ENCODE peak calls at places on chromosomes 11 and 22, in nine cellular contexts. G, E, D, W, P, T, C, H and J are unnamed samples.

GRCh38 chr11:22263613-22264012 is 70.7 kb downstream of the ANO5 start:
- DNase-seq in E (no peak), W (no peak), G (no peak), T (no peak), C (no peak), P (no peak), D (no peak), H (no peak), J (no peak)

GRCh38 chr11:86431258-86431657 is 56.6 kb downstream of the CCDC81 start:
- DNase-seq in C (no peak), H (no peak), W (no peak), P (no peak), T (no peak), G (no peak), D (no peak), E (no peak), J (no peak)

GRCh38 chr11:85815186-85815911 is 4.4 kb upstream of the SYTL2 start:
- DNase-seq in H (no peak), W (no peak), P (no peak), T (no peak), C (no peak), E (no peak), D (no peak), G (no peak), J (no peak)

GRCh38 chr11:23078289-23078971 is 218.2 kb upstream of the CCDC179 start:
- DNase-seq in E (no peak), H (no peak), W (no peak), D (peak), G (peak), C (no peak), P (no peak), T (no peak), J (no peak)

GRCh38 chr11:132962026-132962425 is 570.3 kb downstream of the OPCML start:
- DNase-seq in W (peak), D (peak), E (no peak), C (no peak), G (no peak), H (no peak), P (no peak), T (no peak), J (no peak)

GRCh38 chr11:114607753-114608459 is 12.3 kb upstream of the NXPE4 start:
- DNase-seq in T (no peak), W (no peak), E (no peak), D (peak), H (peak), P (no peak), G (no peak), C (no peak), J (peak)

GRCh38 chr11:125140251-125140650 is 24.3 kb upstream of the PKNOX2 start:
- DNase-seq in C (no peak), H (no peak), G (no peak), W (no peak), P (no peak), E (no peak), D (no peak), T (no peak), J (no peak)

GRCh38 chr11:66281001-66281400 is 3.0 kb downstream of the CNIH2 start:
- DNase-seq in T (no peak), H (no peak), D (no peak), G (no peak), W (no peak), E (no peak), P (no peak), C (no peak), J (no peak)

GRCh38 chr11:62513651-62514050 is 33.0 kb downstream of the AHNAK start:
- DNase-seq in H (no peak), W (no peak), E (no peak), C (no peak), P (no peak), T (no peak), G (no peak), D (no peak), J (no peak)

GRCh38 chr11:123407996-123408597 is 22.0 kb upstream of the GRAMD1B start:
- DNase-seq in T (no peak), G (no peak), H (no peak), W (no peak), C (no peak), D (no peak), E (no peak), P (no peak), J (no peak)

GRCh38 chr11:19102521-19102900 is 14.5 kb upstream of the ZDHHC13 start:
- DNase-seq in T (no peak), E (no peak), H (no peak), D (no peak), W (no peak), P (no peak), C (no peak), G (no peak), J (no peak)

GRCh38 chr11:65620666-65621065 is 5.1 kb downstream of the PCNX3 start:
- DNase-seq in T (no peak), D (no peak), G (no peak), E (no peak), P (no peak), C (peak), W (no peak), H (no peak), J (no peak)

GRCh38 chr11:73359341-73359740 is 16.9 kb upstream of the RELT start:
- DNase-seq in G (no peak), W (no peak), H (no peak), P (no peak), E (peak), D (peak), C (peak), T (no peak), J (no peak)

GRCh38 chr11:57480409-57481137 is 20.2 kb downstream of the RTN4RL2 start:
- DNase-seq in G (no peak), E (peak), P (peak), W (no peak), D (peak), T (peak), H (no peak), C (peak), J (peak)

GRCh38 chr11:27429740-27430451 is 42.7 kb downstream of the LGR4 start:
- DNase-seq in E (no peak), D (no peak), G (no peak), C (no peak), P (no peak), H (no peak), W (no peak), T (no peak), J (peak)

GRCh38 chr22:40678493-40679248 is 613 bp upstream of the MCHR1 start:
- DNase-seq in W (no peak), E (no peak), G (no peak), P (no peak), H (no peak), C (no peak), T (no peak), D (no peak), J (no peak)

GRCh38 chr11:64896448-64897022 is 18.1 kb upstream of the EHD1 start:
- DNase-seq in C (no peak), W (no peak), D (no peak), G (no peak), H (no peak), T (no peak), E (no peak), P (no peak), J (no peak)

GRCh38 chr22:36773935-36774334 is 2.0 kb downstream of the IFT27 start:
- DNase-seq in C (no peak), H (no peak), D (peak), T (no peak), G (no peak), W (no peak), E (no peak), P (no peak), J (peak)

GRCh38 chr11:129375731-129376657 is at the start of gene BARX2:
- DNase-seq in T (no peak), D (peak), C (no peak), W (no peak), E (peak), G (peak), P (peak), H (peak), J (peak)

GRCh38 chr11:120510406-120511115 is 987 bp upstream of the GRIK4 start:
- DNase-seq in E (no peak), P (peak), C (peak), H (peak), T (peak), D (no peak), G (no peak), W (no peak), J (no peak)

GRCh38 chr22:50665738-50666137 is 6.9 kb upstream of the SHANK3 start:
- DNase-seq in E (no peak), W (no peak), H (peak), P (no peak), G (no peak), C (no peak), T (no peak), D (no peak), J (no peak)

GRCh38 chr22:35154937-35155387 is 89.0 kb downstream of the ISX start:
- DNase-seq in P (peak), E (peak), T (no peak), C (no peak), W (peak), G (peak), D (peak), H (peak), J (peak)

GRCh38 chr22:39819429-39819828 is 74.1 kb downstream of the ENTHD1 start:
- DNase-seq in D (no peak), E (no peak), W (no peak), P (no peak), G (no peak), T (no peak), H (no peak), C (no peak), J (no peak)

GRCh38 chr11:57386178-57386945 is 4.1 kb downstream of the PRG2 start:
- DNase-seq in P (no peak), H (no peak), T (no peak), G (no peak), W (no peak), E (no peak), C (no peak), D (no peak), J (no peak)

GRCh38 chr22:28505416-28506156 is 174.1 kb downstream of the TTC28 start:
- DNase-seq in T (no peak), E (no peak), D (no peak), G (no peak), H (no peak), C (no peak), P (no peak), W (no peak), J (no peak)

GRCh38 chr11:128502736-128503135 is 84.6 kb downstream of the ETS1 start:
- DNase-seq in H (no peak), D (peak), G (peak), E (no peak), T (no peak), W (no peak), P (no peak), C (no peak), J (peak)

GRCh38 chr22:28072066-28072465 is 153.0 kb upstream of the PITPNB start:
- DNase-seq in G (no peak), W (no peak), E (no peak), T (no peak), P (no peak), D (no peak), C (no peak), H (no peak), J (no peak)

GRCh38 chr11:26193714-26194373 is 138.1 kb upstream of the ANO3 start:
- DNase-seq in G (no peak), D (no peak), P (no peak), W (no peak), C (no peak), T (no peak), E (no peak), H (no peak), J (no peak)

GRCh38 chr22:49622241-49623105 is 205.2 kb downstream of the BRD1 start:
- DNase-seq in T (no peak), P (no peak), C (peak), E (no peak), H (no peak), D (no peak), W (peak), G (no peak), J (no peak)

GRCh38 chr11:121563003-121563402 is 110.2 kb upstream of the SORL1-AS1 start:
- DNase-seq in D (no peak), C (no peak), E (no peak), W (no peak), T (no peak), P (no peak), G (no peak), H (no peak), J (no peak)

DNA sequence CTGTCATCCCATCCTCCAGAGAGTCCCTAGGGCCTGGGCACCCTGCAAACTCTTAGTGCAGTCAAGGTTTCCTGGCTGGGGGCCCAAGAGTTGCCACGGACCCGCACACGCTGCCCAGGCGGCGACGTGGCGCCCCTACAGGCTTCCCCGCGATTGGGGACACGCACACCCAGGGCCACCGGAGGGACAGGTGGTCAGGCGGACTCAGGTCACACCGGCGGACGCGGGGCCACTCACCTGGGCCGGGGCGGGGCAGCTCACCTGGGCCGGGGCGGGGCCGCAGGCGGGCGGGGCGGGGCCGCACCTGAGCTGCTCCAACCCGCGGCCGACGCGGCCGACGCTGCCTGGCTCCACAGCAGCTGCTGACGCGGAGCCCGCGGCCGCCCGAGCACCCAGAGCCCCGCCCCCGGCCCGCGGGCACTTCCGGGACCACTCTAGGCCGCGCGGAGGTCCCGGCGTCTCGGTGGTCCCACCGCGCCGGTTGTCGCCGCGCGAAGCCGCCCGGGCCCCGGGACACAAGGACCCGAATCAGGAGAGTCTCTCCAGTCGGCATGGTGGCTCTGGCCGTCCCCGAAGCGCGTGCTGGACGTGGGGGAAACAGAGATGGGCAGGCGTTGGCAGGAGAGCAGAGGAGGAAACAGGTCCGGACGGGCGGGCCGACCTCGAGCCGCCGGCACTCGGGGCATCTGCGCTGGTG is at the start of gene ZNF70:
- DNase-seq in H (peak), G (no peak), T (peak), W (peak), C (peak), E (peak), D (peak), P (peak), J (peak)
- TF ChIP-seq CTCF in H (peak), G (peak), T (no peak), W (no peak), C (peak), E (peak), D (peak), P (peak), J (no peak)

DNA sequence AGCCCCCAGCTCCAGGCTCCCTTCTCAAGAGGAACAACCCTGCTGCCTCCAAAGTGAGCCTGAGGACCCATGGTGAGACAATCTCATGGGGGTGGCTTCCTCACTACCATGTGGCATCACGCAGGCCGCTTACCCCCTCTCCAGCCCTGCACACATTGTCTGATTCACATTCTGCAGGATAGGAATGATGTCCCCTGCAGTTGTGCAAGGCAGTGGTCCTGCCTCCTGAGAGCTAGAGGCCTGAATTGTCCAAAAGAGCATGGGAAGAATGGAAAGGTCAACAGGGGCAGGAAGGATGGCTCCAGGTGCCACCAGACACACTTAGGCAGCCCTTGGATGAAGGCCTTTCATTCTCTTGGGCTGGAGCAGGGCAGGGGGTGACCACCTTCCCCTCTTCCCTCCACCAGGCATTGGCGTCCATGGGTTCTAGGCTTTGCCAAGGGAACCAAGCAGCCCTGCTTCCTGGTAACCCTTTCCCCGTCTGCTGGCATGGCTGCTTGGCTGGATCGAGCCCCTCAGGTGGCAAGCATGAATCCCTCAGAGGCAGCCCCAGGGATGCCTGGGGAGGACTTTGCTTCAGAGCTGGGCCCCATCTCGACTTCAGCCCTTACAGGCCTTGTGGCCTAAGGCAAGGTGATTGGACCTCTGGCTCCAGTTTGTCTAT is 185.0 kb upstream of the SYT13 start:
- DNase-seq in P (no peak), E (no peak), D (no peak), C (no peak), T (no peak), W (no peak), H (no peak), G (no peak), J (no peak)
- TF ChIP-seq CTCF in P (no peak), E (no peak), D (no peak), C (no peak), T (no peak), W (no peak), H (no peak), G (no peak), J (no peak)

GRCh38 chr11:77371646-77372045 is 70.2 kb upstream of the GDPD4 start:
- DNase-seq in T (no peak), C (no peak), G (no peak), D (no peak), H (no peak), W (no peak), E (no peak), P (no peak), J (no peak)

GRCh38 chr11:77372736-77373135 is 71.2 kb upstream of the GDPD4 start:
- DNase-seq in P (no peak), G (no peak), W (no peak), H (no peak), E (no peak), T (no peak), D (no peak), C (no peak), J (no peak)

GRCh38 chr11:77374108-77374507 is 72.6 kb upstream of the GDPD4 start:
- DNase-seq in D (no peak), H (no peak), E (no peak), C (no peak), T (no peak), G (no peak), W (no peak), P (no peak), J (no peak)

GRCh38 chr11:77374611-77375031 is 73.1 kb upstream of the GDPD4 start:
- DNase-seq in P (no peak), T (no peak), C (no peak), D (no peak), W (no peak), E (no peak), G (no peak), H (no peak), J (peak)

DNA sequence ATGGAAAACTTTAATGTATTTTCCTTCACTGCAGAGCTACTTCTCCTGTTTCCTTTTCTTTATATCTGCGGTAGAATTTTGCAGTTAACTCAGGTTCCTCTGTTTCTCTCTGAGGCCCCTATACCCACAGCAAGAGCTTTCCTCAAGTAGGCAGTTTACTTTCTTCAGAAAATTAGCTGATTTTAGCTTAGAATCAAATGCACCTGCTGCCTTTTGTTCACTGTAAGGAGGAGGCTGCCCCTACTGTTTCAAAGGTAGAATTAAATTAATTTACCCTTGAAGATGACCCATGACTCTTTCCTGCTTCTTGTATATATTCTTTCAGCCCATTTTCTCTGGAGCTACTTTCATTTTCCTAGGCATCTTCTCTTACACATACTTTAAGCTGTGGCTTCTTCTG is 68.7 kb upstream of the GDPD4 start:
- DNase-seq in D (no peak), G (no peak), H (no peak), C (no peak), E (no peak), P (no peak), T (no peak), W (no peak), J (no peak)
- TF ChIP-seq CTCF in D (no peak), G (peak), H (no peak), C (no peak), E (no peak), P (no peak), T (no peak), W (no peak), J (no peak)

GRCh38 chr22:41925783-41926460 is 684 bp downstream of the TNFRSF13C start:
- DNase-seq in P (peak), E (peak), H (peak), W (no peak), G (no peak), T (peak), C (no peak), D (peak), J (peak)
- TF ChIP-seq CTCF in P (peak), E (peak), H (peak), W (peak), G (peak), T (no peak), C (peak), D (peak), J (peak)

DNA sequence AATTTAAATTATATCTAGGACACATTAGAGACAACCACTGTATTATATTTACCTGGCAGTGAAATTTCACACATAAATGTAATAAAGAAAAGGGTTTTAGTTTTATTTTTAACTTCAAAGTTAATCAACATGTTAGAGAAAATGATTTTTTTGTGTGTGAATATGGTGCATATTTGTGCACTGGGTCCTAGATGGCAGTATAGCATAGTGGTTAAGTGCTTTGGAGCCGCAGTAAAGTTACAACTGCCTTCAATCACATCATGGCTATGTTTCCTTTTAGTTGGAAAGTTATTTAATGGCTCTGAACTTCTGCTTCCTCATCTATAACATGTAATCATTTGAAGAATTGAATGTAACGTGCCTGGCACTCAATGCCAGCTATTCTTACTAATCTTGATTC is 108.9 kb upstream of the DDI1 start:
- DNase-seq in G (no peak), H (no peak), T (no peak), D (peak), W (no peak), P (no peak), C (no peak), E (no peak), J (peak)
- TF ChIP-seq CTCF in G (peak), H (peak), T (no peak), D (peak), W (no peak), P (no peak), C (peak), E (peak), J (peak)